ENCODE peak calls at places on chromosomes 5 and 9, in ten cellular contexts. S is Panc1; C is heart right ventricle; H is lower lobe of right lung; Z is dorsolateral prefrontal cortex; X is CD8-positive, alpha-beta T cell; K is right lobe of liver; A is sigmoid colon; M is heart left ventricle; E is GM23248. I is an unnamed sample.

GRCh38 chr9:137540536-137540935 is 9.7 kb downstream of the PNPLA7 start:
- DNase-seq in S (no peak), C (no peak), H (no peak), Z (no peak), X (no peak), K (no peak), A (no peak), M (no peak), E (no peak), I (no peak)

GRCh38 chr9:6646028-6646636 is 603 bp upstream of the GLDC start:
- DNase-seq in S (no peak), C (no peak), H (no peak), Z (no peak), X (no peak), K (no peak), A (no peak), M (no peak), E (no peak), I (no peak)

GRCh38 chr9:38319496-38320173 is 72.9 kb upstream of the ALDH1B1 start:
- DNase-seq in S (no peak), C (no peak), H (no peak), Z (no peak), X (no peak), K (no peak), A (no peak), M (no peak), E (no peak), I (no peak)

GRCh38 chr9:112502177-112502946 is 15.7 kb downstream of the KIAA1958 start:
- DNase-seq in S (no peak), C (no peak), H (no peak), Z (no peak), X (no peak), K (no peak), A (no peak), M (no peak), E (no peak), I (no peak)

GRCh38 chr9:77014597-77015263 is 4.7 kb upstream of the FOXB2 start:
- DNase-seq in S (no peak), C (no peak), H (no peak), Z (no peak), X (no peak), K (no peak), A (no peak), M (no peak), E (peak; percentile 26), I (no peak)

GRCh38 chr9:125447202-125447802 is 185.7 kb downstream of the GAPVD1 start:
- DNase-seq in S (no peak), C (no peak), H (no peak), Z (no peak), X (no peak), K (no peak), A (no peak), M (no peak), E (no peak), I (no peak)

GRCh38 chr5:179263391-179264052 is 81.7 kb downstream of the ADAMTS2 start:
- DNase-seq in S (no peak), C (no peak), H (peak; percentile 27), Z (peak; percentile 20), X (no peak), K (peak; percentile 37), A (peak; percentile 54), M (peak; percentile 13), E (no peak), I (no peak)

GRCh38 chr5:128252794-128253193 is 169.2 kb downstream of the SLC12A2 start:
- DNase-seq in S (no peak), C (no peak), H (no peak), Z (no peak), X (no peak), K (no peak), A (no peak), M (no peak), E (peak; percentile 76), I (no peak)

GRCh38 chr9:101528015-101528414 is 5.6 kb upstream of the RNF20 start:
- DNase-seq in S (no peak), C (no peak), H (no peak), Z (no peak), X (no peak), K (no peak), A (no peak), M (no peak), E (no peak), I (no peak)

GRCh38 chr5:136979131-136979530 is 520.0 kb downstream of the SPOCK1 start:
- DNase-seq in S (no peak), C (no peak), H (no peak), Z (no peak), X (no peak), K (no peak), A (no peak), M (no peak), E (peak; percentile 6), I (no peak)

GRCh38 chr5:124789104-124789605 is 42.7 kb upstream of the ZNF608 start:
- DNase-seq in S (no peak), C (no peak), H (no peak), Z (no peak), X (no peak), K (no peak), A (no peak), M (no peak), E (peak; percentile 2), I (no peak)
- H3K27ac ChIP-seq in S (no peak overlapping the region), C (no peak overlapping the region), H (no peak overlapping the region), Z (no peak overlapping the region), X (no peak overlapping the region), K (no peak overlapping the region), A (no peak overlapping the region), M (no peak overlapping the region), E (no peak overlapping the region), I (no peak overlapping the region)

DNA sequence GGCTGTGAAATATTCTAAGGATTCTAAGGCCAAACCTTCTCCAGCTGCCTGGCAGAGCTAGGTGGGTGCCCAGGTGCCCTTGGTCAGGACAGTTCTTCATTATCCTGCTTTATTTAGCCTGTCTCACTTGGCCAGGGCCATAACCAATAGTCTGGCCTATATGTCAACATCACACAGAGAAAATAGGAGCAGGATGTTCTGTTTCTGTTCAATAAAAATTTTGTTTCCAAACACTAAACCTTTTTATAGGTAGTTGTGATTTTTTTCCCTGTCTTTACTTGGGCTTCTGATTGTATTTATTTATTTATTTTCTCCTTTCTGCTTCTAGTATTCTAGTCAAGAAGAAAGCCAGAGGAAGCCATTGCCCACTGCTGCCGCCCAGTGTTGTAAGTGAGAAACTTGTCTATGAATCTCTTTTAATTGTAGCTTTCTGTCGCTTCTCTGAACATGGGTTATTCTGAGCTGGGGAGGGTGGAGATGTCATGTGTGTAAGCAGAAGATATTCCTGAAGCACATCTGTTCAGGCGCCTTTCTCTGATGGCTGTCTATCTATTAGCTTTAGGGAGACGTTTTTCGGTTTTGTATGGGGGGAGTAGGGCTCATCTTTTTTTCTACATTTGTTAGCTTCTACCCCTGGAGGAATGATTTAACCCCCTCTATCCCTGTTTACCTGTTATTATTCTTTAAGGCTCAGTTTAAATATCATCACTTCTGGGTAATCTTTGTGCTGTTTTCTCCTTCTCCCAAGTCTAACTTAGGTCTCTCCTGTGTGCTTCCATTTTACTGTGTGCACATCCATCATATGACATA is 97.1 kb downstream of the UNC13B start:
- DNase-seq in S (peak; percentile 43), C (peak; percentile 60), H (peak; percentile 78), Z (peak; percentile 79), X (peak; percentile 41), K (peak; percentile 80), A (peak; percentile 81), M (peak; percentile 66), E (peak; percentile 83), I (peak; percentile 18)
- H3K27ac ChIP-seq in S (no peak overlapping the region), C (no peak overlapping the region), H (no peak overlapping the region), Z (no peak overlapping the region), X (no peak overlapping the region), K (peak overlapping the region; percentile 85), A (no peak overlapping the region), M (no peak overlapping the region), E (no peak overlapping the region), I (no peak overlapping the region)

GRCh38 chr5:132487095-132487428 is 3.5 kb downstream of the IRF1 start:
- DNase-seq in S (no peak), C (no peak), H (no peak), Z (peak; percentile 15), X (peak; percentile 26), K (no peak), A (peak; percentile 50), M (no peak), E (no peak), I (no peak)
- H3K27ac ChIP-seq in S (no peak overlapping the region), C (no peak overlapping the region), H (peak overlapping the region; percentile 63), Z (no peak overlapping the region), X (peak overlapping the region; percentile 95), K (peak overlapping the region; percentile 20), A (peak overlapping the region; percentile 100), M (peak overlapping the region; percentile 6), E (no peak overlapping the region), I (no peak overlapping the region)

GRCh38 chr5:6260846-6261245 is 117.5 kb downstream of the MED10 start:
- DNase-seq in S (no peak), C (no peak), H (no peak), Z (no peak), X (no peak), K (no peak), A (no peak), M (no peak), E (no peak), I (no peak)
- H3K27ac ChIP-seq in S (no peak overlapping the region), C (no peak overlapping the region), H (no peak overlapping the region), Z (no peak overlapping the region), X (no peak overlapping the region), K (no peak overlapping the region), A (no peak overlapping the region), M (no peak overlapping the region), E (no peak overlapping the region), I (no peak overlapping the region)